ENCODE peak calls at places on chromosomes 4 and X, in nine cellular contexts. U is RPMI8226; L is kidney glomerular epithelial cell; G is right cardiac atrium; H is hypothalamus; T is CD4-positive, CD25-positive, alpha-beta regulatory T cell; A is Caco-2; Q is GM04503; W is fibroblast of lung. X is an unnamed sample.

GRCh38 chr4:157035471-157035870 is 40.5 kb upstream of the GLRB start:
- DNase-seq in U (no peak), L (no peak), G (no peak), H (no peak), T (no peak), A (no peak), Q (no peak), W (peak), X (no peak)

GRCh38 chrX:67543818-67544217 is at the start of gene AR:
- DNase-seq in U (no peak), L (no peak), G (peak), H (no peak), T (no peak), A (peak), Q (no peak), W (peak), X (no peak)

GRCh38 chr4:78032446-78032845 is 24.7 kb upstream of the FRAS1 start:
- DNase-seq in U (no peak), L (no peak), G (no peak), H (no peak), T (no peak), A (no peak), Q (no peak), W (no peak), X (no peak)

GRCh38 chrX:80423744-80424143 is 3.5 kb downstream of the TENT5D start:
- DNase-seq in U (no peak), L (no peak), G (no peak), H (no peak), T (no peak), A (no peak), Q (no peak), W (no peak), X (no peak)

GRCh38 chrX:350148-350533 is 31.5 kb upstream of the GTPBP6 start:
- DNase-seq in U (no peak), L (no peak), G (peak), H (no peak), T (no peak), A (no peak), Q (no peak), W (no peak), X (no peak)

GRCh38 chr4:14926368-14926767 is 75.9 kb upstream of the CPEB2 start:
- DNase-seq in U (no peak), L (no peak), G (no peak), H (no peak), T (no peak), A (no peak), Q (no peak), W (no peak), X (no peak)

GRCh38 chr4:149911371-149911770 is 95.7 kb upstream of the IQCM start:
- DNase-seq in U (no peak), L (no peak), G (no peak), H (no peak), T (no peak), A (no peak), Q (no peak), W (no peak), X (no peak)

GRCh38 chr4:124191329-124191728 is 521.2 kb downstream of the ANKRD50 start:
- DNase-seq in U (no peak), L (no peak), G (no peak), H (no peak), T (no peak), A (no peak), Q (no peak), W (no peak), X (no peak)

GRCh38 chrX:119763175-119763574 is 4.8 kb downstream of the SOWAHD start:
- DNase-seq in U (peak), L (peak), G (no peak), H (no peak), T (no peak), A (no peak), Q (peak), W (peak), X (no peak)

GRCh38 chr4:25862411-25863346 is at the start of gene SEL1L3:
- DNase-seq in U (peak), L (no peak), G (peak), H (no peak), T (peak), A (peak), Q (no peak), W (no peak), X (no peak)

GRCh38 chr4:150127757-150128156 is 49.5 kb downstream of the DCLK2 start:
- DNase-seq in U (no peak), L (no peak), G (no peak), H (no peak), T (no peak), A (no peak), Q (no peak), W (peak), X (no peak)

GRCh38 chr4:123361195-123361861 is 35.3 kb upstream of the SPRY1 start:
- DNase-seq in U (no peak), L (peak), G (no peak), H (no peak), T (no peak), A (no peak), Q (peak), W (peak), X (no peak)

GRCh38 chrX:153641575-153642312 is 5.3 kb upstream of the DUSP9 start:
- DNase-seq in U (no peak), L (no peak), G (peak), H (no peak), T (no peak), A (no peak), Q (no peak), W (no peak), X (no peak)

GRCh38 chrX:2712890-2713860 is 22.1 kb downstream of the CD99 start:
- DNase-seq in U (no peak), L (no peak), G (no peak), H (no peak), T (no peak), A (no peak), Q (no peak), W (no peak), X (no peak)

GRCh38 chrX:10165580-10166247 is 8.9 kb downstream of the CLCN4 start:
- DNase-seq in U (no peak), L (no peak), G (no peak), H (no peak), T (no peak), A (no peak), Q (no peak), W (peak), X (no peak)

GRCh38 chrX:20333672-20334071 is 67.0 kb upstream of the RPS6KA3 start:
- DNase-seq in U (no peak), L (no peak), G (no peak), H (no peak), T (no peak), A (no peak), Q (no peak), W (no peak), X (peak)

GRCh38 chr4:52059372-52059771 is 8.3 kb downstream of the SPATA18 start:
- DNase-seq in U (no peak), L (peak), G (no peak), H (no peak), T (no peak), A (no peak), Q (peak), W (peak), X (no peak)

GRCh38 chrX:135477576-135477975 is 42.9 kb upstream of the INTS6L start:
- DNase-seq in U (peak), L (peak), G (peak), H (peak), T (no peak), A (peak), Q (no peak), W (peak), X (no peak)

X was measured in vagina.